ENCODE peak calls at places on chromosomes 11 and 22, in seven cellular contexts. J is stomach, R is sigmoid colon, L is spleen, Y is K562, M is HCT116, X is transverse colon. O is an unnamed sample.

GRCh38 chr11:133713406-133713805 is 131.9 kb downstream of the SPATA19 start:
- DNase-seq in J (no peak), R (no peak), L (no peak), Y (no peak), M (no peak), X (no peak), O (peak; percentile 67)

GRCh38 chr11:72585762-72586590 is 88.2 kb downstream of the PDE2A start:
- DNase-seq in J (peak; percentile 80), R (peak; percentile 85), L (peak; percentile 87), Y (peak; percentile 85), M (peak; percentile 38), X (peak; percentile 72), O (no peak)

GRCh38 chr11:70549796-70550195 is 151.5 kb downstream of the CTTN start:
- DNase-seq in J (no peak), R (no peak), L (peak; percentile 61), Y (no peak), M (no peak), X (no peak), O (no peak)

GRCh38 chr11:130451261-130452019 is 3.0 kb downstream of the ADAMTS15 start:
- DNase-seq in J (peak; percentile 63), R (no peak), L (no peak), Y (no peak), M (no peak), X (no peak), O (no peak)

GRCh38 chr11:13298765-13299164 is 21.2 kb downstream of the BMAL1 start:
- DNase-seq in J (no peak), R (no peak), L (peak; percentile 53), Y (no peak), M (no peak), X (no peak), O (no peak)

GRCh38 chr11:16605440-16605970 is 132.9 kb upstream of the C11orf58 start:
- DNase-seq in J (peak; percentile 25), R (no peak), L (peak; percentile 58), Y (peak; percentile 36), M (no peak), X (peak; percentile 22), O (no peak)

GRCh38 chr11:69296890-69297224 is 2.9 kb downstream of the MYEOV start:
- DNase-seq in J (peak; percentile 50), R (no peak), L (no peak), Y (no peak), M (no peak), X (peak; percentile 59), O (no peak)

GRCh38 chr11:130624946-130625345 is 176.5 kb downstream of the ADAMTS15 start:
- DNase-seq in J (no peak), R (no peak), L (no peak), Y (no peak), M (no peak), X (no peak), O (no peak)

GRCh38 chr11:59040607-59041006 is 45.5 kb upstream of the GLYATL1B start:
- DNase-seq in J (no peak), R (no peak), L (no peak), Y (no peak), M (no peak), X (no peak), O (no peak)

GRCh38 chr11:2301631-2302272 is at the start of the genes C11orf21 and TSPAN32:
- DNase-seq in J (peak; percentile 69), R (no peak), L (peak; percentile 95), Y (peak; percentile 83), M (no peak), X (peak; percentile 57), O (peak; percentile 77)

GRCh38 chr11:23494981-23495380 is 634.7 kb upstream of the CCDC179 start:
- DNase-seq in J (no peak), R (no peak), L (no peak), Y (no peak), M (no peak), X (no peak), O (no peak)

GRCh38 chr11:88420165-88420781 is 82.7 kb upstream of the CTSC start:
- DNase-seq in J (no peak), R (no peak), L (no peak), Y (peak; percentile 19), M (no peak), X (no peak), O (peak; percentile 95)

GRCh38 chr11:128908391-128909246 is 17.5 kb downstream of the KCNJ5 start:
- DNase-seq in J (peak; percentile 78), R (peak; percentile 79), L (no peak), Y (no peak), M (peak; percentile 45), X (peak; percentile 63), O (no peak)

GRCh38 chr11:10934293-10934850 is 76.5 kb upstream of the ZBED5 start:
- DNase-seq in J (no peak), R (no peak), L (no peak), Y (peak; percentile 41), M (peak; percentile 35), X (peak; percentile 46), O (no peak)

GRCh38 chr11:87141980-87142514 is 104.3 kb downstream of the TMEM135 start:
- DNase-seq in J (no peak), R (no peak), L (no peak), Y (no peak), M (no peak), X (no peak), O (no peak)

GRCh38 chr11:6437993-6438392 is 2.8 kb downstream of the HPX start:
- DNase-seq in J (no peak), R (no peak), L (no peak), Y (no peak), M (no peak), X (no peak), O (no peak)

GRCh38 chr22:38927033-38927789 is 30.2 kb upstream of the APOBEC3A start:
- DNase-seq in J (peak; percentile 85), R (peak; percentile 89), L (peak; percentile 91), Y (no peak), M (peak; percentile 74), X (peak; percentile 88), O (no peak)

GRCh38 chr22:37344735-37345462 is 62.6 kb downstream of the CYTH4 start:
- DNase-seq in J (no peak), R (no peak), L (no peak), Y (no peak), M (no peak), X (no peak), O (no peak)

GRCh38 chr22:35115515-35115914 is 49.6 kb downstream of the ISX start:
- DNase-seq in J (no peak), R (no peak), L (no peak), Y (no peak), M (no peak), X (no peak), O (no peak)

GRCh38 chr11:126133902-126134301 is 71.2 kb upstream of the CDON start:
- DNase-seq in J (no peak), R (peak; percentile 55), L (peak; percentile 31), Y (no peak), M (no peak), X (no peak), O (no peak)

GRCh38 chr11:27812341-27812740 is 112.1 kb upstream of the BDNF start:
- DNase-seq in J (no peak), R (no peak), L (no peak), Y (no peak), M (no peak), X (no peak), O (no peak)

GRCh38 chr11:9736365-9736764 is 72.5 kb downstream of the SWAP70 start:
- DNase-seq in J (no peak), R (no peak), L (no peak), Y (no peak), M (no peak), X (no peak), O (no peak)

GRCh38 chr11:70120674-70121073 is 42.6 kb downstream of the ANO1 start:
- DNase-seq in J (no peak), R (no peak), L (no peak), Y (no peak), M (no peak), X (no peak), O (no peak)

GRCh38 chr11:19978668-19979518 is 181.4 kb downstream of the DBX1 start:
- DNase-seq in J (no peak), R (peak; percentile 64), L (no peak), Y (no peak), M (peak; percentile 65), X (no peak), O (no peak)

GRCh38 chr11:101188801-101189200 is 59.2 kb upstream of the PGR start:
- DNase-seq in J (no peak), R (no peak), L (no peak), Y (no peak), M (no peak), X (no peak), O (no peak)

GRCh38 chr11:112318661-112319060 is 58.0 kb upstream of the PLET1 start:
- DNase-seq in J (no peak), R (no peak), L (no peak), Y (no peak), M (no peak), X (no peak), O (no peak)
- H3K4me1 ChIP-seq in J (peaks cover 30% of the 10 kb centered on the region), R (no peaks in the 10 kb centered on the region), L (no peaks in the 10 kb centered on the region), Y (no peaks in the 10 kb centered on the region), M (peaks cover 37% of the 10 kb centered on the region), X (peaks cover 5% of the 10 kb centered on the region), O (peaks cover 35% of the 10 kb centered on the region)

GRCh38 chr11:334264-335033 is 13.8 kb upstream of the IFITM3 start:
- DNase-seq in J (no peak), R (peak; percentile 75), L (peak; percentile 36), Y (peak; percentile 54), M (no peak), X (no peak), O (no peak)
- TF ChIP-seq POLR2AphosphoS5 in J (no peak), R (no peak), L (no peak), Y (no peak), M (no peak), X (no peak), O (no peak)

GRCh38 chr22:34057726-34058125 is 137.4 kb upstream of the LARGE1 start:
- DNase-seq in J (no peak), R (no peak), L (no peak), Y (no peak), M (no peak), X (no peak), O (no peak)

GRCh38 chr22:34055525-34056200 is 135.4 kb upstream of the LARGE1 start:
- DNase-seq in J (peak; percentile 28), R (no peak), L (no peak), Y (peak; percentile 48), M (no peak), X (no peak), O (no peak)
- TF ChIP-seq CTCF in J (no peak), R (no peak), L (no peak), Y (no peak), M (no peak), X (no peak), O (no peak)

DNA sequence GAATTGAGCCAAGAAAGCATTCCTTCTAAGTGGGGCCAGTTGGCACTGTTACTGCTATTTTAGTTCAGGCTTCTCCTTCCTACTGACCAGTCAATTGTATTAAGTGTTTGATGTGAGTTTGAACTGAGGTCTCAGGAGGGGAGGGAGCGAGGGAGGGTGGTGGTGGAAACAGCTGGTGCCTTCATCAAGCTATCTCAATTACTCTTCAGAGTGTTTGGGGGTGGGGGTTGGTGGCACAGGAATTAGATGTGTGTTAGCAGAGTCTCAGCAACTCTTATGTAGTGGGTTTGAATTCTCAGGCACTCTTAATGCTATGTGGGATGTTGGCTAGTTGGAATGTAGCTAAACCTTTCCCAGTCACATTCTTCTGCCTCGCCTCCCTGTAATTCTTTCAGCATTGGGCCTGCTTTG is 14.5 kb downstream of the CTNND1 start:
- DNase-seq in J (no peak), R (no peak), L (no peak), Y (no peak), M (no peak), X (no peak), O (no peak)
- H3K4me1 ChIP-seq in J (peaks cover 99% of the 10 kb centered on the region), R (no peaks in the 10 kb centered on the region), L (peaks cover 41% of the 10 kb centered on the region), Y (peaks cover 56% of the 10 kb centered on the region), M (peaks cover 98% of the 10 kb centered on the region), X (peaks cover 77% of the 10 kb centered on the region), O (peaks cover 99% of the 10 kb centered on the region)

GRCh38 chr11:118634435-118635236 is 27.2 kb downstream of the PHLDB1 start:
- DNase-seq in J (peak; percentile 90), R (peak; percentile 94), L (no peak), Y (peak; percentile 93), M (no peak), X (peak; percentile 88), O (no peak)
- TF ChIP-seq POLR2AphosphoS5 in J (no peak), R (peak; percentile 55), L (peak; percentile 58), Y (no peak), M (peak; percentile 42), X (peak; percentile 52), O (peak; percentile 21)